ENCODE peak calls at places on chromosomes 16 and 17, in ten cellular contexts. L, N, Y, C, S, Q, I, D, U and O are unnamed samples.

GRCh38 chr16:10889880-10890279 is 12.9 kb downstream of the CIITA start:
- DNase-seq in Q (no peak), D (no peak), I (no peak), U (no peak), S (no peak), C (no peak), N (no peak), Y (no peak), L (no peak), O (no peak)

GRCh38 chr16:68272501-68273209 is 8.3 kb downstream of the SLC7A6 start:
- DNase-seq in I (no peak), Q (no peak), L (no peak), S (no peak), C (no peak), D (no peak), N (no peak), U (no peak), Y (peak), O (peak)

GRCh38 chr17:79944251-79944812 is 91.3 kb downstream of the TBC1D16 start:
- DNase-seq in D (peak), Q (no peak), Y (no peak), C (no peak), N (no peak), I (no peak), L (no peak), S (no peak), U (peak), O (no peak)

GRCh38 chr17:31841850-31842415 is 17.1 kb downstream of the COPRS start:
- DNase-seq in U (no peak), I (no peak), N (no peak), S (no peak), Y (no peak), C (no peak), L (no peak), Q (no peak), D (no peak), O (no peak)

GRCh38 chr16:73253922-73254480 is 206.1 kb upstream of the ZFHX3 start:
- DNase-seq in I (no peak), C (no peak), N (no peak), Q (no peak), L (no peak), S (no peak), Y (no peak), D (no peak), U (no peak), O (no peak)

GRCh38 chr16:9049241-9049640 is 42.2 kb upstream of the HAPSTR1 start:
- DNase-seq in C (peak), D (no peak), N (peak), I (peak), S (no peak), L (no peak), Y (no peak), U (no peak), Q (no peak), O (no peak)

GRCh38 chr16:67447508-67448076 is 16.7 kb downstream of the HSD11B2 start:
- DNase-seq in L (no peak), U (peak), I (peak), Q (peak), S (peak), Y (peak), N (peak), C (peak), D (peak), O (peak)

GRCh38 chr16:30434852-30435251 is 5.0 kb upstream of the DCTPP1 start:
- DNase-seq in D (no peak), N (no peak), S (no peak), C (no peak), L (no peak), Q (no peak), I (no peak), U (no peak), Y (no peak), O (no peak)

GRCh38 chr16:11138026-11138768 is 117.8 kb downstream of the SOCS1 start:
- DNase-seq in Y (no peak), Q (no peak), U (no peak), L (no peak), I (no peak), C (no peak), S (no peak), D (no peak), N (no peak), O (no peak)

GRCh38 chr17:31838641-31839225 is 20.3 kb downstream of the COPRS start:
- DNase-seq in U (no peak), N (peak), C (peak), D (no peak), I (peak), S (no peak), Y (no peak), L (no peak), Q (no peak), O (no peak)

GRCh38 chr16:82192665-82193064 is 22.6 kb upstream of the MPHOSPH6 start:
- DNase-seq in L (no peak), Q (no peak), S (no peak), D (no peak), C (peak), Y (no peak), I (peak), U (no peak), N (peak), O (peak)

GRCh38 chr16:67654069-67654911 is 5.8 kb downstream of the ACD start:
- DNase-seq in Y (no peak), U (peak), N (no peak), Q (no peak), C (no peak), S (no peak), D (no peak), I (no peak), L (no peak), O (no peak)

GRCh38 chr17:60623415-60623814 is 23.4 kb downstream of the PPM1D start:
- DNase-seq in Q (no peak), Y (no peak), N (no peak), D (no peak), I (no peak), S (no peak), U (no peak), L (no peak), C (no peak), O (no peak)

GRCh38 chr16:12160815-12161550 is 184.4 kb downstream of the SNX29 start:
- DNase-seq in Y (no peak), D (no peak), U (no peak), S (no peak), L (no peak), Q (no peak), I (no peak), N (no peak), C (peak), O (peak)

DNA sequence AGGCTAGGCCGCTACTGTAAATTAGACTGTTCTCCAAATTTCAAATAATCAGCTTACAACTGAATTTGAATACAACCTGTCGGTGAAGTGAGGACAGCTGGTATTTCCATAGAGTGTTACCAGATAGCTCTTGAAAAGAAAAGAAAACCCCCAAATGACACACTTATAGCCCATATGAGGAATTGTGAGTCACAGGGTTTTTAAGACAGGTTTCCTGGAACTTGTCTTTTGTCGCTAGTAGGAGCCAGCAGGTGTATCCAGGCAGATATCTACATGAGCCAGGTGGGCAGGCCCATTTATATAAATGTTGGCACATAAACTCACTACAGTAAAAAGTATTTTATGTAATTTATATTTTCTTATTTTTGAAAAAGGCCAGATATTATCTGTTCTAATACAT is 24.0 kb downstream of the TNRC6A start:
- DNase-seq in Y (no peak), C (no peak), I (no peak), S (no peak), D (no peak), N (no peak), L (no peak), U (no peak), Q (no peak), O (no peak)
- TF ChIP-seq CTCF in Y (no peak), C (no peak), I (no peak), S (no peak), D (no peak), N (no peak), L (no peak), U (no peak), Q (no peak), O (no peak)

DNA sequence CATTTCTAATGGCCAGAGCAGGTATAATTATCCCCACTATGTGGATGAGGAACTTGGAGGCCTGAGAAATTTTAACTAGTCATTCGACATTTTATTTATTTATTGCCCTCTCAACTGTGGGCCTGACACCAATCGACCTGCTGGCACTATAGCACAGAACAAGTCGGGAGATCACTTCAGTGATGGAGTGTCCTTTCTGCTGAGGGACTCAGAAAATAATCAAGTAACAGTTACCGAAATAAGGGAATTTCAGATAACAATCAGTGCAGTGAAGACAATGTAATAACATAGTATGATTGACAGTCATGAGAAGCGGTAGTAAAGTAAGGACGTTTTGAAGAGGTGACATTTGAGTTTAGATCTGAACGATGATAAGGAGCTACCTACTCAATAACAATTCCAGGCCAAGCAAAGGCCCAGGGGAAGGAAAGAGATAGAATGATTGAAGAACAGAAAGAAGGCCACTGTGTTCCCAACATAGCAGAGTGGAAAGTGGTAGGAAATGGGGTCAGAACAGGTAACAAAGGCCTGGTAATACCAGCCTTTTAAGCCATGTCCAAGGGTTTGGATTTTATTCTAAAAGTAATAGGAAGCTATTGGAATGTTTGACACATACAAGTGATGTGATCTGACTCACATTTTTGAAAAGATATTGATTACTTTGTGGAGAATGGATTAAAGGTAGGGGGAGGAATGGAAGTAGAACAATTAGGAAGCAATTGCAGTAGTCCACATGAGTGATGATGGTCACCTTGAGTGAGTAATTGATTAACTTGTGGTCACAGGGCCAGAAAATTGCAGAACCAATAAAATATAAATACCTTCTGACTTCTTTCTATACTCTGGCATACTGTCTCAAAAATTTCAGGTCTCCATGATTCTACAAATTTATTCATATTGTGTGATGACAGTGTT is 1.4 kb downstream of the STXBP4 start:
- DNase-seq in Q (no peak), N (no peak), D (no peak), L (no peak), C (no peak), U (no peak), I (no peak), S (no peak), Y (no peak), O (no peak)
- H3K4me3 ChIP-seq in Q (no peak), N (peak), D (peak), L (peak), C (peak), U (peak), I (peak), S (peak), Y (peak), O (peak)

DNA sequence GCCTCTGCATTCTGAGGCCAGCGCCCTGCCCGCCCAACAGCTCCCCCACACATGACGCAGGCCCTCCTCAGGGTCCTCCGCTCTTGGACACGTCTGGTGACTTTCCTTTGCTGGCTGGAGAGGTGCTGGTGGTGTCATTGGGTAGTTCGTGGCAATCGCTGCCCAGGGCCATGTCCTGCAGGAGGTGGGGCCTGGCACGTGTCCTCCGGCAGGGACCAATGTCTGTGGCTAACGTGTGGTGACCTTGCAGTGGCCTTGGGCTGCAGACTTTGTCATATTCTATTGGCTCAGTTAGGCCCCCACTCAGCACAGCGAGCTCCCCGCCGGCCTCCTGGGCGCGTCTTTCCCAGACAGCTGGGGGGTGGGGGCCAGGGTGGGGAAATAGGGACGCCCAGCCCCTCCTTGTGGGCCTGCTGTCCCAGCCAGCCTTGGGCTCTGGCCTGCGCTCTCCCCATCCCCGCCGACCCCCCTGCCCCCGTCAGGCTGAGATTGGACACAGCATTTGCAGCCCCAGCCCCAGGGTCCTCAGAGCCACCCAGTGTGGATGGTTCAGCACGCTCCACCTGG is 52.1 kb upstream of the PVALEF start:
- DNase-seq in C (no peak), N (no peak), I (no peak), U (no peak), Q (no peak), S (no peak), D (no peak), L (no peak), Y (no peak), O (no peak)
- TF ChIP-seq CTCF in C (no peak), N (no peak), I (no peak), U (no peak), Q (no peak), S (no peak), D (no peak), L (no peak), Y (no peak), O (no peak)

GRCh38 chr16:55832788-55833583 is at the start of gene CES1:
- DNase-seq in N (no peak), C (no peak), S (no peak), Q (peak), D (peak), L (peak), U (peak), I (no peak), Y (no peak), O (no peak)

GRCh38 chr16:55834044-55834443 is 1.1 kb upstream of the CES1 start:
- DNase-seq in Y (no peak), Q (no peak), S (no peak), C (no peak), L (no peak), D (no peak), N (no peak), I (no peak), U (no peak), O (peak)

GRCh38 chr16:55835578-55835977 is 2.7 kb upstream of the CES1 start:
- DNase-seq in I (peak), U (peak), Y (no peak), C (peak), L (no peak), D (peak), S (no peak), Q (peak), N (peak), O (no peak)

GRCh38 chr16:55830658-55831294 is 2.1 kb downstream of the CES1 start:
- DNase-seq in S (no peak), N (no peak), C (no peak), L (no peak), D (no peak), I (no peak), U (no peak), Q (no peak), Y (no peak), O (no peak)

DNA sequence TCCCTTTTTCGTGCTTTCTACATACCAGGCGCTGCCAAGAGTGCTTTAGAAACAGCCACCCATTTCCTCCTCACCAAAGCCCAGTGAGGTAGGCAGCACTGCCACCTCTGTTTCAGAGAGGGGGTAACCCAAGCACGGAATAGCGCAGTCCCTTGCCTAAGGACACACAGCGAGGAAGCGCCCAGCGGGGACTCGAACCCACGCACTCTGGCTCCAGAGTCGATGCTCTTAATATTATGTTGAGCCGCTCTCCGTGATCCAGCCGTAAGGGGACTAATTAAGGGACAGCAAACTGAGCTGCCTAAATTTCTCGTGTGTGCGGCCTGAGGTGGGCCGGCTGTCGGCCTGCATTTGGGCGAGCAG is 490 bp downstream of the CES1 start:
- DNase-seq in I (no peak), Y (no peak), C (no peak), N (no peak), Q (no peak), U (no peak), D (no peak), L (no peak), S (no peak), O (no peak)
- H3K4me3 ChIP-seq in I (peak), Y (no peak), C (no peak), N (no peak), Q (peak), U (no peak), D (peak), L (no peak), S (peak), O (no peak)